ENCODE peak calls at places on chromosome 12, in five cellular contexts. One of them, this sample, is unnamed.

GRCh38 chr12:95114766-95115450 is 41.5 kb upstream of the NR2C1 start:
- DNase-seq in HepG2: no peak
- DNase-seq in A549: no peak
- DNase-seq in GM12878: no peak
- DNase-seq in K562: no peak
- DNase-seq in this sample: no peak

GRCh38 chr12:95790912-95791849 is 617 bp upstream of the NTN4 start:
- DNase-seq in HepG2: no peak
- DNase-seq in A549: peak; percentile 62
- DNase-seq in GM12878: no peak
- DNase-seq in K562: no peak
- DNase-seq in this sample: peak; percentile 42

GRCh38 chr12:102106905-102107304 is 13.0 kb downstream of the NUP37 start:
- DNase-seq in HepG2: no peak
- DNase-seq in A549: no peak
- DNase-seq in GM12878: no peak
- DNase-seq in K562: no peak
- DNase-seq in this sample: no peak

GRCh38 chr12:28975564-28976340 is 173.3 kb upstream of the FAR2 start:
- DNase-seq in HepG2: no peak
- DNase-seq in A549: no peak
- DNase-seq in GM12878: no peak
- DNase-seq in K562: no peak
- DNase-seq in this sample: no peak

GRCh38 chr12:124512667-124513296 is 54.6 kb downstream of the NCOR2 start:
- DNase-seq in HepG2: peak; percentile 76
- DNase-seq in A549: peak; percentile 75
- DNase-seq in GM12878: no peak
- DNase-seq in K562: peak; percentile 89
- DNase-seq in this sample: peak; percentile 84

GRCh38 chr12:50937653-50938052 is 14.7 kb upstream of the HIGD1C start:
- DNase-seq in HepG2: no peak
- DNase-seq in A549: no peak
- DNase-seq in GM12878: no peak
- DNase-seq in K562: no peak
- DNase-seq in this sample: no peak

GRCh38 chr12:127355061-127355820 is 911.7 kb upstream of the TMEM132C start:
- DNase-seq in HepG2: no peak
- DNase-seq in A549: peak; percentile 21
- DNase-seq in GM12878: no peak
- DNase-seq in K562: peak; percentile 53
- DNase-seq in this sample: no peak

GRCh38 chr12:20549115-20549719 is 145.9 kb upstream of the SLCO1C1 start:
- DNase-seq in HepG2: peak; percentile 4
- DNase-seq in A549: peak; percentile 30
- DNase-seq in GM12878: no peak
- DNase-seq in K562: no peak
- DNase-seq in this sample: peak; percentile 33

GRCh38 chr12:113641426-113641825 is 169.8 kb upstream of the LHX5 start:
- DNase-seq in HepG2: no peak
- DNase-seq in A549: no peak
- DNase-seq in GM12878: no peak
- DNase-seq in K562: peak; percentile 70
- DNase-seq in this sample: no peak

GRCh38 chr12:117580718-117581062 is 219.3 kb upstream of the NOS1 start:
- DNase-seq in HepG2: no peak
- DNase-seq in A549: peak; percentile 36
- DNase-seq in GM12878: no peak
- DNase-seq in K562: peak; percentile 88
- DNase-seq in this sample: peak; percentile 98

GRCh38 chr12:28378749-28379148 is 188.5 kb downstream of the CCDC91 start:
- DNase-seq in HepG2: no peak
- DNase-seq in A549: no peak
- DNase-seq in GM12878: no peak
- DNase-seq in K562: no peak
- DNase-seq in this sample: no peak

GRCh38 chr12:46357438-46358324 is 14.9 kb downstream of the SLC38A2 start:
- DNase-seq in HepG2: peak; percentile 75
- DNase-seq in A549: no peak
- DNase-seq in GM12878: no peak
- DNase-seq in K562: no peak
- DNase-seq in this sample: no peak

GRCh38 chr12:65740506-65740872 is 83.8 kb upstream of the HMGA2 start:
- DNase-seq in HepG2: no peak
- DNase-seq in A549: no peak
- DNase-seq in GM12878: no peak
- DNase-seq in K562: no peak
- DNase-seq in this sample: no peak

GRCh38 chr12:53221203-53222076 is 10.6 kb downstream of the RARG start:
- DNase-seq in HepG2: peak; percentile 77
- DNase-seq in A549: peak; percentile 69
- DNase-seq in GM12878: no peak
- DNase-seq in K562: peak; percentile 83
- DNase-seq in this sample: peak; percentile 89

GRCh38 chr12:72271741-72272661 is at the start of gene TRHDE:
- DNase-seq in HepG2: no peak
- DNase-seq in A549: no peak
- DNase-seq in GM12878: no peak
- DNase-seq in K562: no peak
- DNase-seq in this sample: peak; percentile 64

GRCh38 chr12:9227953-9228352 is 19.8 kb upstream of the PZP start:
- DNase-seq in HepG2: no peak
- DNase-seq in A549: no peak
- DNase-seq in GM12878: no peak
- DNase-seq in K562: no peak
- DNase-seq in this sample: no peak

GRCh38 chr12:92927436-92928116 is 1.5 kb downstream of the EEA1 start:
- DNase-seq in HepG2: peak; percentile 63
- DNase-seq in A549: peak; percentile 46
- DNase-seq in GM12878: no peak
- DNase-seq in K562: peak; percentile 19
- DNase-seq in this sample: no peak

GRCh38 chr12:97753332-97753731 is 290.7 kb downstream of the RMST start:
- DNase-seq in HepG2: no peak
- DNase-seq in A549: no peak
- DNase-seq in GM12878: no peak
- DNase-seq in K562: no peak
- DNase-seq in this sample: no peak

GRCh38 chr12:22447223-22447622 is 97.1 kb downstream of the C2CD5 start:
- DNase-seq in HepG2: no peak
- DNase-seq in A549: no peak
- DNase-seq in GM12878: no peak
- DNase-seq in K562: no peak
- DNase-seq in this sample: no peak

GRCh38 chr12:17302001-17302400 is 696.0 kb upstream of the LMO3 start:
- DNase-seq in HepG2: no peak
- DNase-seq in A549: no peak
- DNase-seq in GM12878: no peak
- DNase-seq in K562: no peak
- DNase-seq in this sample: no peak

GRCh38 chr12:54246011-54246641 is 33.8 kb downstream of the CBX5 start:
- DNase-seq in HepG2: no peak
- DNase-seq in A549: no peak
- DNase-seq in GM12878: no peak
- DNase-seq in K562: no peak
- DNase-seq in this sample: no peak

GRCh38 chr12:84508325-84508861 is 404.2 kb downstream of the SLC6A15 start:
- DNase-seq in HepG2: peak; percentile 12
- DNase-seq in A549: peak; percentile 11
- DNase-seq in GM12878: no peak
- DNase-seq in K562: no peak
- DNase-seq in this sample: no peak

GRCh38 chr12:79098530-79098929 is 234.0 kb downstream of the SYT1 start:
- DNase-seq in HepG2: no peak
- DNase-seq in A549: no peak
- DNase-seq in GM12878: no peak
- DNase-seq in K562: no peak
- DNase-seq in this sample: no peak

GRCh38 chr12:116397148-116397547 is 119.7 kb upstream of the MED13L start:
- DNase-seq in HepG2: no peak
- DNase-seq in A549: no peak
- DNase-seq in GM12878: no peak
- DNase-seq in K562: no peak
- DNase-seq in this sample: no peak

GRCh38 chr12:104456950-104457745 is 400 bp downstream of the CHST11 start:
- DNase-seq in HepG2: no peak
- DNase-seq in A549: peak; percentile 89
- DNase-seq in GM12878: no peak
- DNase-seq in K562: peak; percentile 69
- DNase-seq in this sample: peak; percentile 55

GRCh38 chr12:42426733-42427132 is 100.8 kb downstream of the PPHLN1 start:
- DNase-seq in HepG2: no peak
- DNase-seq in A549: peak; percentile 21
- DNase-seq in GM12878: no peak
- DNase-seq in K562: peak; percentile 78
- DNase-seq in this sample: no peak

GRCh38 chr12:15984097-15984800 is 73.1 kb downstream of the DERA start:
- DNase-seq in HepG2: no peak
- DNase-seq in A549: no peak
- DNase-seq in GM12878: no peak
- DNase-seq in K562: no peak
- DNase-seq in this sample: no peak

GRCh38 chr12:15984963-15985362 is 73.8 kb downstream of the DERA start:
- DNase-seq in HepG2: no peak
- DNase-seq in A549: no peak
- DNase-seq in GM12878: no peak
- DNase-seq in K562: no peak
- DNase-seq in this sample: no peak

GRCh38 chr12:15982071-15982470 is 70.9 kb downstream of the DERA start:
- DNase-seq in HepG2: no peak
- DNase-seq in A549: no peak
- DNase-seq in GM12878: no peak
- DNase-seq in K562: no peak
- DNase-seq in this sample: no peak

GRCh38 chr12:15982921-15983320 is 71.8 kb downstream of the DERA start:
- DNase-seq in HepG2: no peak
- DNase-seq in A549: no peak
- DNase-seq in GM12878: no peak
- DNase-seq in K562: no peak
- DNase-seq in this sample: no peak

DNA sequence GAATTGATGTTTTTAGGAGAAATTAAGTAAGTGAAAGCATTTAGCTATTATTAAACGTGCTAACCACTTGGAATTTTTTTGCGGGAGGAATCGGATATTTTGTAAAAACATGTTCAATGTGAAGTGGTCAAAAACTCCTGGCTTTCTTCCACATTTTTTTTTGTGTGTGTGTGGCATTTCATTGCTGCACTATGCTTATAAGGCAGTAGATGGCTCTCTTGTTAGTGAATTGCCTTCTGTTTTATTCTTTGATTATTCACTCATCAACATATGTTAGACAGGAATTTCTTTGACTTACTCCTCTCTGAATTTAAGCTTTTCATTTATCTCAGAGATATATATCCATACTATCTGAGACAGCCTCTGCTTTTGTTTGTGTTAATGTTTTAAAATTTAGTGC is 71.3 kb downstream of the DERA start:
- DNase-seq in HepG2: no peak
- DNase-seq in A549: peak; percentile 15
- DNase-seq in GM12878: no peak
- DNase-seq in K562: no peak
- DNase-seq in this sample: no peak
- TF ChIP-seq ESRRA in HepG2: no peak
- TF ChIP-seq ESRRA in A549: no peak
- TF ChIP-seq ESRRA in GM12878: no peak
- TF ChIP-seq ESRRA in K562: no peak
- TF ChIP-seq ESRRA in this sample: no peak

GRCh38 chr12:12381982-12382381 is 25.1 kb downstream of the BORCS5 start:
- DNase-seq in HepG2: no peak
- DNase-seq in A549: no peak
- DNase-seq in GM12878: no peak
- DNase-seq in K562: no peak
- DNase-seq in this sample: no peak

GRCh38 chr12:12380949-12381593 is 24.2 kb downstream of the BORCS5 start:
- DNase-seq in HepG2: peak; percentile 56
- DNase-seq in A549: no peak
- DNase-seq in GM12878: no peak
- DNase-seq in K562: no peak
- DNase-seq in this sample: no peak

GRCh38 chr12:12387521-12387920 is 30.6 kb downstream of the BORCS5 start:
- DNase-seq in HepG2: no peak
- DNase-seq in A549: no peak
- DNase-seq in GM12878: no peak
- DNase-seq in K562: no peak
- DNase-seq in this sample: no peak

GRCh38 chr12:12379831-12380730 is 23.2 kb downstream of the BORCS5 start:
- DNase-seq in HepG2: no peak
- DNase-seq in A549: no peak
- DNase-seq in GM12878: no peak
- DNase-seq in K562: no peak
- DNase-seq in this sample: no peak

GRCh38 chr12:12384601-12385321 is 27.9 kb downstream of the BORCS5 start:
- DNase-seq in HepG2: peak; percentile 88
- DNase-seq in A549: no peak
- DNase-seq in GM12878: no peak
- DNase-seq in K562: peak; percentile 13
- DNase-seq in this sample: peak; percentile 38
- TF ChIP-seq ESRRA in HepG2: no peak
- TF ChIP-seq ESRRA in A549: no peak
- TF ChIP-seq ESRRA in GM12878: no peak
- TF ChIP-seq ESRRA in K562: no peak
- TF ChIP-seq ESRRA in this sample: no peak

GRCh38 chr12:7929069-7929792 is 6.8 kb downstream of the SLC2A3 start:
- DNase-seq in HepG2: no peak
- DNase-seq in A549: no peak
- DNase-seq in GM12878: no peak
- DNase-seq in K562: no peak
- DNase-seq in this sample: no peak

GRCh38 chr12:7923241-7924236 is 12.4 kb downstream of the SLC2A3 start:
- DNase-seq in HepG2: no peak
- DNase-seq in A549: no peak
- DNase-seq in GM12878: no peak
- DNase-seq in K562: no peak
- DNase-seq in this sample: no peak

GRCh38 chr12:7933255-7933726 is 2.7 kb downstream of the SLC2A3 start:
- DNase-seq in HepG2: peak; percentile 93
- DNase-seq in A549: peak; percentile 90
- DNase-seq in GM12878: peak; percentile 79
- DNase-seq in K562: peak; percentile 71
- DNase-seq in this sample: peak; percentile 66

DNA sequence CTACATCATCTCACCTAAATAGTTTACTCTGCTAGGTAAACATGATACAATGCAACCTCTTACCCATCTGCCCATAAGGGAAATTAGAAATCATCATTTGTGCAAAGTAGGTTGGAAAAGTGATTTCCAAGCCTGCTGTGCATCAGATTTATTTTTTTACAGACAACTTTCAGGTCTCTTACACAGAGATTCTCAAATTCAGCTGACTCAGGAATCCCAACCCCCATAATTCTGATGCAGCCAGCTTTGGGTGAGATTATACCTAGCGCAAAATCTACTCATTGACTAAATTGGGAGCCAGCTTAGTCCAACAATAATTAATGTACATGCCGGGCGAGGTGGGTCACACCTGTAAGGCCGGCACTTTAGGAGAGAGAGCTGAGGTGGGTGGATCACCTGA is 8.5 kb downstream of the SLC2A3 start:
- DNase-seq in HepG2: no peak
- DNase-seq in A549: no peak
- DNase-seq in GM12878: no peak
- DNase-seq in K562: no peak
- DNase-seq in this sample: no peak
- TF ChIP-seq ESRRA in HepG2: no peak
- TF ChIP-seq ESRRA in A549: no peak
- TF ChIP-seq ESRRA in GM12878: no peak
- TF ChIP-seq ESRRA in K562: no peak
- TF ChIP-seq ESRRA in this sample: no peak

GRCh38 chr12:111426341-111427185 is 20.8 kb downstream of the SH2B3 start:
- DNase-seq in HepG2: no peak
- DNase-seq in A549: no peak
- DNase-seq in GM12878: no peak
- DNase-seq in K562: no peak
- DNase-seq in this sample: no peak
- TF ChIP-seq ESRRA in HepG2: no peak
- TF ChIP-seq ESRRA in A549: no peak
- TF ChIP-seq ESRRA in GM12878: no peak
- TF ChIP-seq ESRRA in K562: no peak
- TF ChIP-seq ESRRA in this sample: no peak

This sample was measured in WTC11.